ENCODE peak calls at places on chromosomes 16 and 17, in ten cellular contexts. X, M, T, G, U, E, K, B, A and Y are unnamed samples.

GRCh38 chr17:77404812-77405581 is 264.2 kb downstream of the SEC14L1 start:
- DNase-seq in K (no peak), T (no peak), B (peak), A (peak), E (no peak), M (no peak), U (no peak), X (peak), G (peak), Y (no peak)

GRCh38 chr17:32596666-32597065 is 109.9 kb downstream of the CDK5R1 start:
- DNase-seq in U (peak), T (no peak), G (peak), A (no peak), B (no peak), E (no peak), K (no peak), M (no peak), X (no peak), Y (no peak)

GRCh38 chr16:86391987-86392386 is 118.3 kb upstream of the FOXF1 start:
- DNase-seq in M (no peak), A (no peak), U (no peak), G (peak), B (no peak), T (no peak), K (no peak), X (no peak), E (no peak), Y (no peak)

GRCh38 chr17:39754958-39755549 is 17.3 kb downstream of the GRB7 start:
- DNase-seq in T (no peak), X (no peak), M (no peak), U (no peak), A (no peak), K (no peak), B (no peak), E (no peak), G (peak), Y (no peak)

GRCh38 chr16:83807710-83808572 is at the start of gene HSBP1:
- DNase-seq in E (peak), T (peak), B (peak), A (peak), U (peak), G (peak), M (peak), X (peak), K (peak), Y (peak)

GRCh38 chr17:13957636-13958035 is 111.7 kb upstream of the COX10 start:
- DNase-seq in K (no peak), G (peak), A (no peak), B (no peak), E (no peak), X (no peak), M (no peak), U (no peak), T (peak), Y (no peak)

GRCh38 chr16:81455006-81455405 is 10.4 kb downstream of the CMIP start:
- DNase-seq in T (no peak), E (no peak), K (no peak), M (no peak), X (no peak), B (no peak), U (no peak), A (peak), G (no peak), Y (no peak)

GRCh38 chr17:55750750-55751641 is at the start of gene PCTP:
- DNase-seq in X (peak), E (no peak), G (peak), B (peak), M (peak), K (peak), A (peak), T (peak), U (peak), Y (peak)

GRCh38 chr16:13118091-13118490 is 216.7 kb downstream of the SHISA9 start:
- DNase-seq in U (no peak), X (no peak), A (no peak), M (no peak), E (no peak), G (no peak), B (no peak), K (no peak), T (no peak), Y (peak)

GRCh38 chr17:72123964-72124791 is 3.4 kb downstream of the SOX9 start:
- DNase-seq in E (no peak), T (no peak), B (no peak), K (no peak), M (no peak), G (no peak), U (no peak), A (peak), X (no peak), Y (no peak)

GRCh38 chr16:47446431-47446830 is 14.4 kb downstream of the ITFG1 start:
- DNase-seq in M (no peak), G (no peak), E (no peak), K (no peak), T (no peak), X (no peak), U (no peak), A (no peak), B (no peak), Y (no peak)

GRCh38 chr17:43734376-43734775 is 24.2 kb downstream of the SOST start:
- DNase-seq in B (no peak), G (peak), K (no peak), E (no peak), X (no peak), U (no peak), M (no peak), A (no peak), T (peak), Y (no peak)

GRCh38 chr17:78133971-78134898 is 3.7 kb downstream of the TMC8 start:
- DNase-seq in K (peak), M (peak), E (peak), T (no peak), B (peak), G (no peak), U (peak), X (no peak), A (peak), Y (no peak)

GRCh38 chr17:69690531-69690930 is 276.0 kb downstream of the MAP2K6 start:
- DNase-seq in K (no peak), G (no peak), M (no peak), U (no peak), T (no peak), A (no peak), X (no peak), E (no peak), B (no peak), Y (no peak)

GRCh38 chr16:1344499-1344898 is 7.2 kb downstream of the TSR3 start:
- DNase-seq in A (no peak), U (no peak), G (no peak), X (no peak), B (no peak), E (no peak), T (no peak), M (no peak), K (no peak), Y (no peak)

GRCh38 chr16:85570735-85571562 is 42.2 kb upstream of the GSE1 start:
- DNase-seq in G (no peak), X (no peak), K (no peak), M (no peak), U (no peak), B (peak), E (no peak), T (no peak), A (no peak), Y (no peak)

GRCh38 chr17:6374761-6375312 is 60.1 kb downstream of the AIPL1 start:
- DNase-seq in A (no peak), K (peak), X (peak), T (no peak), M (no peak), E (peak), U (no peak), B (no peak), G (peak), Y (peak)

GRCh38 chr16:82136956-82137818 is 32.8 kb downstream of the MPHOSPH6 start:
- DNase-seq in M (no peak), X (no peak), U (no peak), A (no peak), T (peak), K (no peak), B (no peak), E (no peak), G (no peak), Y (no peak)

GRCh38 chr17:82859431-82860403 is 19.9 kb upstream of the ZNF750 start:
- DNase-seq in K (no peak), E (no peak), B (peak), M (no peak), A (peak), X (peak), U (no peak), T (peak), G (peak), Y (peak)

GRCh38 chr16:24748242-24748641 is 18.8 kb downstream of the TNRC6A start:
- DNase-seq in U (no peak), K (no peak), G (peak), T (peak), E (no peak), B (no peak), X (no peak), A (peak), M (no peak), Y (peak)

GRCh38 chr16:46785076-46785845 is 37.1 kb upstream of the MYLK3 start:
- DNase-seq in M (no peak), K (no peak), G (no peak), A (no peak), E (no peak), B (no peak), U (no peak), X (no peak), T (no peak), Y (no peak)